ENCODE peak calls at places on chromosomes 6 and 20, in nine cellular contexts. S, Z, L, P, R, G, K, A and V are unnamed samples.
A peak's percentile ranks its signal among the peaks of the same experiment; 100 is the strongest.

GRCh38 chr6:160882741-160883340 is 108.7 kb upstream of the MAP3K4 start:
- DNase-seq in A (no peak), L (no peak), K (no peak), Z (no peak), G (no peak), P (no peak), R (no peak), S (peak; percentile 100), V (no peak)

GRCh38 chr6:145199961-145200360 is 535.4 kb downstream of the EPM2A start:
- DNase-seq in G (no peak), K (peak; percentile 73), R (peak; percentile 0), S (peak; percentile 85), L (no peak), A (no peak), Z (no peak), P (peak; percentile 27), V (no peak)

GRCh38 chr6:73722318-73723060 is 26.5 kb downstream of the CD109 start:
- DNase-seq in Z (no peak), P (peak; percentile 93), G (no peak), R (no peak), K (no peak), S (no peak), L (no peak), A (peak; percentile 31), V (no peak)

GRCh38 chr6:56671651-56672461 is 29.2 kb upstream of the DST start:
- DNase-seq in K (no peak), L (no peak), G (no peak), A (no peak), Z (no peak), S (peak; percentile 46), P (no peak), R (no peak), V (no peak)

GRCh38 chr20:63223826-63224207 is 7.9 kb upstream of the YTHDF1 start:
- DNase-seq in R (no peak), P (no peak), K (no peak), G (no peak), L (no peak), A (no peak), S (no peak), Z (no peak), V (no peak)

GRCh38 chr6:29792123-29793035 is 35.2 kb upstream of the HLA-G start:
- DNase-seq in S (peak; percentile 6), K (no peak), G (peak; percentile 9), R (no peak), L (peak; percentile 72), A (peak; percentile 82), P (no peak), Z (peak; percentile 74), V (peak; percentile 64)

GRCh38 chr6:1336246-1336843 is 24.4 kb downstream of the FOXQ1 start:
- DNase-seq in K (peak; percentile 56), L (no peak), S (peak; percentile 8), P (no peak), G (no peak), A (no peak), Z (no peak), R (no peak), V (no peak)

GRCh38 chr6:82571431-82571830 is 207.8 kb downstream of the TPBG start:
- DNase-seq in G (no peak), Z (no peak), L (no peak), K (no peak), A (no peak), R (no peak), S (no peak), P (no peak), V (no peak)

GRCh38 chr6:137727206-137727605 is 139.9 kb upstream of the TNFAIP3 start:
- DNase-seq in G (no peak), L (no peak), R (no peak), A (no peak), S (no peak), K (no peak), Z (no peak), P (no peak), V (no peak)

GRCh38 chr20:34984756-34985261 is 29.1 kb downstream of the MYH7B start:
- DNase-seq in G (no peak), R (no peak), S (no peak), K (no peak), A (no peak), L (no peak), Z (no peak), P (no peak), V (no peak)

GRCh38 chr6:108807928-108808327 is 40.3 kb upstream of the ARMC2 start:
- DNase-seq in K (no peak), A (no peak), P (no peak), Z (no peak), L (no peak), R (no peak), S (no peak), G (no peak), V (no peak)

GRCh38 chr20:22106308-22106938 is 401.0 kb downstream of the PAX1 start:
- DNase-seq in Z (no peak), S (peak; percentile 65), G (peak; percentile 23), L (no peak), R (peak; percentile 1), K (peak; percentile 31), A (no peak), P (no peak), V (no peak)

GRCh38 chr20:57309544-57310115 is 20.0 kb upstream of the SPO11 start:
- DNase-seq in P (no peak), G (no peak), Z (no peak), S (no peak), L (no peak), K (no peak), R (no peak), A (no peak), V (no peak)

GRCh38 chr20:20823469-20823868 is 111.0 kb upstream of the RALGAPA2 start:
- DNase-seq in R (no peak), A (no peak), S (no peak), G (no peak), K (no peak), P (no peak), Z (no peak), L (no peak), V (no peak)

GRCh38 chr6:20318851-20319387 is 82.8 kb upstream of the E2F3 start:
- DNase-seq in K (no peak), Z (no peak), S (no peak), R (no peak), G (no peak), P (no peak), A (no peak), L (no peak), V (peak; percentile 1)